ENCODE peak calls at places on chromosomes 12 and 14, in ten cellular contexts. H is sciatic nerve; J is lung; K is CD8-positive, alpha-beta T cell; G is pons; B is activated T-cell treated with anti-CD3 and anti-CD28 coated beads, Interleukin-2, amount 50 U/mL, for 72 hours; W is HAP-1; I is foreskin fibroblast; T is activated gamma-delta T cell treated with Interleukin-2 at 50 U/mL for 16 hours; E is A549. V is an unnamed sample.

GRCh38 chr12:2941524-2941923 is 17.7 kb upstream of the TEAD4 start:
- DNase-seq in J (no peak), H (no peak), T (no peak), B (no peak), W (no peak), G (no peak), E (no peak), K (no peak), I (no peak), V (no peak)

GRCh38 chr12:19440019-19440858 is 947 bp downstream of the AEBP2 start:
- DNase-seq in I (peak), T (peak), G (peak), E (peak), H (peak), K (peak), B (peak), W (peak), J (peak), V (peak)

GRCh38 chr12:109793826-109794501 is 39.2 kb downstream of the TRPV4 start:
- DNase-seq in W (no peak), I (no peak), E (no peak), G (no peak), H (no peak), T (no peak), K (no peak), B (no peak), J (no peak), V (no peak)

GRCh38 chr12:62629971-62630739 is 163.5 kb downstream of the MON2 start:
- DNase-seq in T (no peak), I (no peak), H (no peak), J (no peak), G (no peak), K (no peak), E (no peak), B (no peak), W (no peak), V (no peak)

GRCh38 chr12:105561981-105562726 is 231.7 kb downstream of the C12orf75 start:
- DNase-seq in I (peak), T (no peak), H (no peak), J (peak), B (no peak), E (peak), G (no peak), W (no peak), K (no peak), V (no peak)

GRCh38 chr14:68131907-68132306 is 312.3 kb downstream of the RAD51B start:
- DNase-seq in I (no peak), J (no peak), W (no peak), B (no peak), H (no peak), E (no peak), T (no peak), K (no peak), G (no peak), V (no peak)

GRCh38 chr14:99389171-99389826 is 91.4 kb downstream of the SETD3 start:
- DNase-seq in T (peak), J (no peak), B (peak), H (no peak), G (no peak), I (peak), W (peak), K (peak), E (peak), V (peak)

GRCh38 chr14:103576371-103577024 is 13.7 kb downstream of the COA8 start:
- DNase-seq in J (peak), W (peak), I (peak), T (no peak), H (peak), K (no peak), E (peak), G (peak), B (no peak), V (no peak)

GRCh38 chr14:99517643-99518381 is 36.6 kb downstream of the CCNK start:
- DNase-seq in T (no peak), H (peak), I (no peak), E (no peak), J (no peak), B (no peak), K (no peak), G (no peak), W (no peak), V (no peak)

GRCh38 chr12:67658486-67658885 is 9.9 kb downstream of the DYRK2 start:
- DNase-seq in J (no peak), I (no peak), T (no peak), G (no peak), B (no peak), E (no peak), W (no peak), H (no peak), K (no peak), V (no peak)

GRCh38 chr12:4273651-4274395 is at the start of gene CCND2:
- DNase-seq in T (peak), H (peak), E (peak), I (peak), K (peak), W (peak), B (peak), J (peak), G (peak), V (peak)

GRCh38 chr12:46660276-46660675 is 165.5 kb downstream of the SLC38A4 start:
- DNase-seq in G (no peak), I (no peak), T (no peak), B (no peak), K (no peak), J (no peak), W (no peak), H (no peak), E (no peak), V (no peak)

GRCh38 chr14:27026097-27026496 is 428.3 kb upstream of the NOVA1 start:
- DNase-seq in J (no peak), W (no peak), K (no peak), H (no peak), G (no peak), T (no peak), I (no peak), E (no peak), B (no peak), V (no peak)

GRCh38 chr14:71141701-71142374 is 234.6 kb downstream of the PCNX1 start:
- DNase-seq in G (no peak), W (no peak), I (no peak), B (no peak), J (no peak), H (peak), T (no peak), E (no peak), K (no peak), V (no peak)

GRCh38 chr14:101370593-101371569 is 190.4 kb upstream of the DIO3 start:
- DNase-seq in T (no peak), K (no peak), B (no peak), H (no peak), W (no peak), G (no peak), E (no peak), I (no peak), J (peak), V (no peak)

GRCh38 chr12:4116251-4117111 is 157.1 kb upstream of the CCND2 start:
- DNase-seq in G (no peak), T (no peak), K (no peak), I (peak), J (no peak), W (no peak), E (no peak), B (no peak), H (no peak), V (no peak)

GRCh38 chr14:50290306-50290705 is 21.7 kb downstream of the L2HGDH start:
- DNase-seq in T (no peak), G (no peak), E (no peak), B (no peak), W (no peak), I (no peak), H (no peak), J (no peak), K (no peak), V (no peak)

GRCh38 chr12:46494424-46494823 is 121.9 kb upstream of the SLC38A2 start:
- DNase-seq in E (peak), G (no peak), B (no peak), T (no peak), J (no peak), W (peak), H (no peak), I (peak), K (no peak), V (no peak)

GRCh38 chr12:120249875-120250795 is 15.4 kb downstream of the PXN start:
- DNase-seq in T (peak), K (no peak), I (no peak), E (no peak), H (peak), G (no peak), W (no peak), B (no peak), J (no peak), V (peak)

GRCh38 chr14:104897286-104898194 is 27.1 kb upstream of the PLD4 start:
- DNase-seq in H (peak), G (no peak), E (no peak), I (no peak), B (no peak), K (no peak), J (no peak), T (no peak), W (no peak), V (no peak)

GRCh38 chr12:105321125-105321524 is 9.4 kb upstream of the C12orf75 start:
- DNase-seq in H (no peak), T (no peak), G (no peak), J (no peak), K (no peak), I (no peak), W (no peak), B (no peak), E (no peak), V (no peak)

GRCh38 chr12:29634057-29634456 is 136.6 kb upstream of the OVCH1 start:
- DNase-seq in J (no peak), T (no peak), G (no peak), E (no peak), B (no peak), I (no peak), H (no peak), W (no peak), K (no peak), V (no peak)

GRCh38 chr12:75877588-75878381 is 153.8 kb downstream of the PHLDA1 start:
- DNase-seq in G (no peak), J (no peak), K (no peak), W (peak), H (no peak), I (no peak), T (no peak), B (no peak), E (no peak), V (no peak)

GRCh38 chr12:52235001-52235760 is 2.1 kb downstream of the KRT7 start:
- DNase-seq in E (peak), H (no peak), I (no peak), T (no peak), K (no peak), B (no peak), G (no peak), W (no peak), J (no peak), V (no peak)

GRCh38 chr14:52182853-52183252 is 84.6 kb upstream of the PTGDR start:
- DNase-seq in W (no peak), B (no peak), J (no peak), K (no peak), I (no peak), E (no peak), H (no peak), T (no peak), G (no peak), V (no peak)

GRCh38 chr14:102717211-102717610 is 60.0 kb upstream of the TRAF3 start:
- DNase-seq in W (no peak), H (no peak), G (no peak), T (no peak), B (no peak), E (no peak), K (no peak), I (no peak), J (no peak), V (no peak)

GRCh38 chr12:76106631-76107030 is 22.1 kb upstream of the NAP1L1 start:
- DNase-seq in E (no peak), I (no peak), T (no peak), H (no peak), G (no peak), J (no peak), B (no peak), W (no peak), K (no peak), V (no peak)

GRCh38 chr12:127556487-127556886 is 710.5 kb upstream of the TMEM132C start:
- DNase-seq in E (no peak), B (no peak), W (no peak), T (no peak), I (no peak), H (no peak), J (no peak), K (no peak), G (no peak), V (no peak)

GRCh38 chr14:94681300-94682060 is 69.3 kb downstream of the SERPINA3 start:
- DNase-seq in E (peak), W (peak), H (peak), J (no peak), I (peak), T (no peak), K (no peak), G (peak), B (no peak), V (no peak)